ENCODE peak calls at places on chromosomes 4 and X, in six cellular contexts. J is erythroblast; M is stimulated activated CD4-positive, alpha-beta T cell treated with anti-CD3 and anti-CD28 coated beads, Interleukin-12 subunit alpha, Interleukin-12 subunit beta, amount 100 ng/mL, for 24 hours; F is left lung; Q is GM04504; L is CD8-positive, alpha-beta memory T cell. T is an unnamed sample.

GRCh38 chr4:38788327-38788726 is 5.5 kb upstream of the TLR10 start:
- DNase-seq in J (no peak), F (no peak), M (no peak), Q (no peak), L (no peak), T (no peak)

GRCh38 chrX:149267878-149268813 is 237.0 kb downstream of the IDS start:
- DNase-seq in Q (no peak), F (no peak), L (no peak), M (no peak), J (no peak), T (no peak)

GRCh38 chr4:88705805-88706518 is 8.3 kb upstream of the NAP1L5 start:
- DNase-seq in Q (no peak), L (no peak), J (no peak), F (no peak), M (no peak), T (no peak)

GRCh38 chr4:162352580-162353107 is 188.8 kb upstream of the FSTL5 start:
- DNase-seq in J (no peak), Q (no peak), L (no peak), M (no peak), F (no peak), T (no peak)

GRCh38 chrX:30795981-30796958 is 92.8 kb downstream of the TAB3 start:
- DNase-seq in Q (no peak), L (no peak), J (no peak), F (no peak), M (no peak), T (no peak)

GRCh38 chr4:150717952-150718351 is 136.0 kb downstream of the MAB21L2 start:
- DNase-seq in L (no peak), M (no peak), J (no peak), Q (no peak), F (no peak), T (no peak)

GRCh38 chr4:1329408-1330371 is 17.3 kb upstream of the UVSSA start:
- DNase-seq in L (peak; percentile 53), F (no peak), J (no peak), Q (no peak), M (no peak), T (no peak)

GRCh38 chrX:68995780-68996551 is 167.1 kb downstream of the EFNB1 start:
- DNase-seq in F (no peak), Q (no peak), M (no peak), L (no peak), J (no peak), T (no peak)

GRCh38 chrX:34918856-34919255 is 23.7 kb upstream of the FAM47B start:
- DNase-seq in M (no peak), J (no peak), F (no peak), Q (peak; percentile 15), L (no peak), T (no peak)

GRCh38 chrX:104662694-104663093 is 96.7 kb downstream of the IL1RAPL2 start:
- DNase-seq in L (no peak), J (no peak), Q (no peak), M (no peak), F (no peak), T (no peak)

GRCh38 chr4:150385606-150386005 is 196.3 kb upstream of the MAB21L2 start:
- DNase-seq in F (no peak), Q (peak; percentile 87), L (no peak), M (no peak), J (peak; percentile 9), T (peak; percentile 62)

GRCh38 chr4:184479516-184479950 is 5.2 kb upstream of the IRF2 start:
- DNase-seq in L (no peak), J (no peak), Q (no peak), F (no peak), M (no peak), T (no peak)

GRCh38 chr4:1453731-1454130 is 47.5 kb upstream of the NKX1-1 start:
- DNase-seq in M (no peak), J (no peak), F (no peak), Q (no peak), L (no peak), T (no peak)

GRCh38 chrX:9729161-9729885 is 36.3 kb downstream of the GPR143 start:
- DNase-seq in F (no peak), Q (peak; percentile 10), J (no peak), M (no peak), L (no peak), T (no peak)

GRCh38 chr4:159390648-159391047 is 287.8 kb downstream of the RAPGEF2 start:
- DNase-seq in F (no peak), L (no peak), M (no peak), J (no peak), Q (peak; percentile 82), T (no peak)

GRCh38 chr4:86441175-86441960 is 81.5 kb upstream of the MAPK10 start:
- DNase-seq in J (no peak), Q (no peak), M (no peak), F (no peak), L (no peak), T (no peak)

GRCh38 chrX:119981286-119982070 is 37.9 kb upstream of the NKAP start:
- DNase-seq in M (no peak), F (no peak), L (no peak), Q (peak; percentile 2), J (peak; percentile 71), T (no peak)

GRCh38 chr4:2042207-2042946 is 16.8 kb upstream of the NAT8L start:
- DNase-seq in F (no peak), L (peak; percentile 33), Q (no peak), M (peak; percentile 29), J (peak; percentile 27), T (no peak)

GRCh38 chr4:73870778-73871177 is 1.6 kb downstream of the CXCL1 start:
- DNase-seq in L (no peak), F (no peak), Q (no peak), J (no peak), M (no peak), T (no peak)

GRCh38 chrX:45505214-45505613 is 304.5 kb upstream of the DIPK2B start:
- DNase-seq in J (no peak), F (no peak), L (no peak), Q (no peak), M (no peak), T (no peak)

GRCh38 chr4:67437974-67438713 is 107.2 kb downstream of the CENPC start:
- DNase-seq in M (no peak), Q (peak; percentile 19), J (peak; percentile 3), L (no peak), F (no peak), T (no peak)

GRCh38 chr4:171601091-171601490 is 212.1 kb upstream of the GALNTL6 start:
- DNase-seq in J (no peak), L (no peak), M (no peak), Q (no peak), F (no peak), T (no peak)

GRCh38 chr4:107743532-107743931 is 23.5 kb upstream of the PAPSS1 start:
- DNase-seq in M (no peak), Q (no peak), L (no peak), F (no peak), J (peak; percentile 8), T (no peak)

GRCh38 chr4:73066928-73067327 is 2.6 kb downstream of the COX18 start:
- DNase-seq in Q (no peak), M (no peak), L (peak; percentile 32), J (no peak), F (no peak), T (no peak)

GRCh38 chr4:108426493-108426892 is 193.9 kb upstream of the RPL34 start:
- DNase-seq in Q (peak; percentile 10), J (no peak), M (no peak), F (no peak), L (no peak), T (no peak)

T was measured in tibial artery.